ENCODE peak calls at places on chromosomes 7 and 10, in eight cellular contexts. B is colonic mucosa; P is CD8-positive, alpha-beta T cell; V is fibroblast of lung; X is CD8-positive, alpha-beta memory T cell; S is A549; I is tibial artery; A is left lung. H is an unnamed sample.

GRCh38 chr7:43591551-43592180 is 8.8 kb downstream of the STK17A start:
- DNase-seq in P (no peak), B (no peak), V (no peak), A (no peak), X (no peak), S (no peak), I (no peak), H (no peak)

GRCh38 chr7:150846291-150847115 is 5.8 kb upstream of the AOC1 start:
- DNase-seq in S (no peak), I (no peak), B (no peak), P (no peak), X (no peak), V (no peak), A (no peak), H (no peak)

GRCh38 chr7:1961776-1962276 is 270.9 kb downstream of the MAD1L1 start:
- DNase-seq in I (no peak), S (no peak), A (no peak), V (peak; percentile 92), X (peak; percentile 38), P (peak; percentile 34), B (no peak), H (no peak)

GRCh38 chr7:36475371-36475770 is 85.7 kb downstream of the ANLN start:
- DNase-seq in X (no peak), V (no peak), B (no peak), A (no peak), I (no peak), S (no peak), P (no peak), H (no peak)

GRCh38 chr7:30428586-30429530 is 49.7 kb downstream of the NOD1 start:
- DNase-seq in A (no peak), V (no peak), S (no peak), I (no peak), X (no peak), P (no peak), B (peak; percentile 62), H (no peak)

GRCh38 chr7:152871678-152872060 is 112.1 kb downstream of the ACTR3B start:
- DNase-seq in A (peak; percentile 46), X (no peak), I (peak; percentile 44), P (no peak), S (no peak), B (no peak), V (no peak), H (no peak)

GRCh38 chr7:151756866-151757265 is 120.0 kb downstream of the PRKAG2 start:
- DNase-seq in B (no peak), V (no peak), A (no peak), I (no peak), P (no peak), X (no peak), S (no peak), H (no peak)

GRCh38 chr7:103689262-103689661 is 243.3 kb upstream of the SLC26A5 start:
- DNase-seq in X (no peak), P (no peak), I (no peak), S (no peak), V (peak; percentile 38), B (no peak), A (no peak), H (no peak)

GRCh38 chr7:51706851-51707250 is 390.2 kb upstream of the COBL start:
- DNase-seq in S (no peak), B (no peak), P (no peak), I (no peak), V (no peak), A (no peak), X (no peak), H (no peak)

GRCh38 chr7:152335900-152336571 is 99.8 kb downstream of the KMT2C start:
- DNase-seq in X (no peak), I (no peak), P (no peak), B (no peak), V (no peak), A (no peak), S (no peak), H (no peak)

GRCh38 chr7:841943-842342 is 9.7 kb downstream of the SUN1 start:
- DNase-seq in V (no peak), I (no peak), X (no peak), B (no peak), P (no peak), S (no peak), A (peak; percentile 53), H (no peak)

GRCh38 chr7:842436-843031 is 10.3 kb downstream of the SUN1 start:
- DNase-seq in I (no peak), S (no peak), B (no peak), P (no peak), V (no peak), A (peak; percentile 54), X (no peak), H (no peak)

GRCh38 chr7:837001-837400 is 4.7 kb downstream of the SUN1 start:
- DNase-seq in I (peak; percentile 76), X (no peak), B (no peak), V (no peak), A (peak; percentile 49), P (no peak), S (no peak), H (no peak)

GRCh38 chr7:843230-843629 is 11.0 kb downstream of the SUN1 start:
- DNase-seq in B (no peak), A (peak; percentile 69), V (no peak), P (no peak), X (no peak), I (no peak), S (no peak), H (no peak)

GRCh38 chr7:840001-840600 is 7.8 kb downstream of the SUN1 start:
- DNase-seq in P (no peak), I (no peak), V (no peak), X (no peak), A (peak; percentile 44), B (no peak), S (no peak), H (no peak)
- H3K27ac ChIP-seq in P (no peak overlapping the region), I (no peak overlapping the region), V (no peak overlapping the region), X (no peak overlapping the region), A (no peak overlapping the region), B (no peak overlapping the region), S (no peak overlapping the region), H (peak overlapping the region; percentile 91)

DNA sequence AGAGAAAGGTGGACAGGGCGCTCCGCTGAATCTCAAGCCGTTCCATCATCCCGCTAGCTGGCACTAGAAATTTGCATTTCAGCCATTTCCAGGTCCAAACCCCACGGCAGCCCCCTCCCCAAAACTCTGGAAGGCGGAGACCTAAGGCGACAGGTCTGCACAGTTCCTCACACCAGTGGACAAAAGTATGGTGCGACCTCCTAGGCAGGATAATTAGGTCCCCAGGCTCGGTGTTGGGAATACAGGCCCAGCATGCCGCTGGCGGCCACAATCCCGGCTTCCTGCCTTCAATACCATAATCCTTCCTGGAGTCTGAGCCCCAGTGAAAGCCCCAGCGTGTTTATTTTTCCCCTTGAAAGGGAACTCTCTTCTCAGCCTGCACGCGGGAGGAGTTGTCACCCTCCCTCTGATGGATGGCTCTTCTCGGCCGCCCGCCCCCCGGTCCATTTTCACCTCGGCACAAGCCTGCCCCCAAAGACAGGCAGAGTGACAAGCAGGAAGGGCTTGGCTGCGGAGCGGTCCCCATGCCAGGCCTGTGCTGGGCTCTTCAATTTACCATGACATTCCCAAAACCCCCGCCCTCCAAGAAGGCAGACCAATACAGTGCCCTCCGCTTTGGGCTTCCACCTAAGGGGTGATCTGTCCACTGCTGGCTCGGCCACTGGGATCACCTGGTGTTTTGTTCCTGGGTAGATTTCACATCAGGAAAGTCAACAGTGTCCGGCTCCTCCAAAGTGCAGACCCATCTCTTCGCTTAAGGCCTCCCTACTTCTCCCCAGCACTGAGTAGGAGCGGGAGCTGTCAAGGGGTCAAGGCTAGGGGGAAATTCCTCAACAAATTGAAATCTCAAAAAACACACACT is 2.2 kb downstream of the FGFR2 start:
- DNase-seq in B (no peak), I (peak; percentile 47), A (no peak), P (no peak), S (no peak), V (no peak), X (no peak), H (no peak)
- H3K4me3 ChIP-seq in B (peak overlapping the region; percentile 65), I (peak overlapping the region; percentile 65), A (peak overlapping the region; percentile 52), P (no peak overlapping the region), S (no peak overlapping the region), V (no peak overlapping the region), X (no peak overlapping the region), H (peak overlapping the region; percentile 73)

DNA sequence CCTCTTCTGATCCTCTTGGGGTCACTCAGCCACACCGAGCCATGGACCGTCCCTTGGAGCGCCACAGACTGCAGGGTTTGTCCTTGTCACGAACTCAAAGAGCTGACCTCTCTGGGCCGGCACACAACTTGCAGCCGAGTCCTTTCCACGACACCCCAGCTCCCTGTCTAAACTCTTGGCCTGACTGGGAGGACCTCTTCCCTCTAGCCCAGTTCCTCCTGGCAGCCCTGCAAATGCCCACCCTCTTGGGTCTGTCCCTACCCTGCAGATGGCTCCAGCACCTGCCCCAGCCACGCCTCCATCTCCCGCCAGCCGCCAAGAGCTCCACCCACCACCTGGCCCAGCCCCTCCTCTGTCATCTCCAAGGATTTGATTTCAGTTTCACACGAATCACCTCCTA is 339.2 kb downstream of the DNAJB6 start:
- DNase-seq in I (peak; percentile 59), V (no peak), A (peak; percentile 57), S (no peak), X (no peak), P (no peak), B (no peak), H (no peak)
- H3K4me1 ChIP-seq in I (no peaks in the 10 kb centered on the region), V (no peaks in the 10 kb centered on the region), A (no peaks in the 10 kb centered on the region), S (no peaks in the 10 kb centered on the region), X (no peaks in the 10 kb centered on the region), P (no peaks in the 10 kb centered on the region), B (no peaks in the 10 kb centered on the region), H (no peaks in the 10 kb centered on the region)

DNA sequence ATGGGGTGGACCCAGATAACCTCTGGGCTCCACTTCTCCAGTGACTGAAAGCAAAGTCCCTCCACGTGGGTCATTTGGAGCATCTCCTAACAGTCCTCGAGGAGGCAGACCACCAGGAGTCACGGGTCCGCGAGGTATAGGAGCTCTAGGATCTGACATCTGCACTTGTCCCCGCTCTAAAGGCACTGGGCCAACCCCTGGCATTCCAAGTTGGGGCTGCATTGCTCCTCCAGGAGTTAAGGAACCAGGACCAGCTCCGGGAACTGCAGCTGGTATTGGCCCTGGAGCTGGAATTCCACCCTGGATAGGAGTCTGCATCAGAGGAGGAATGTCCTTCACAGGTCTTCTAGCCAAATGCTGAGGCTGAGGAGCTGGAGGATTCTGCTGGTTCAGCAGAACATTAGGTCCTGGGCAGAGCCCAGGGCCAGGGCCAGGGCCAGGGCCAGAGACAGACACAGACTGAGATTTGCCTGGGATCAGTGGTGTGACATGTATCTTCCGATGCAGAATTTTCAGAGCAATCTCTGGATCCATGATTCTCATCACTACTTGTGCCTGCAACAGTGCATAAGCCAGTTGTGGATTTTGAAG is 827 bp downstream of the CSTF2T start:
- DNase-seq in V (no peak), B (no peak), I (peak; percentile 68), S (no peak), A (no peak), X (no peak), P (no peak), H (no peak)
- H3K27ac ChIP-seq in V (peak overlapping the region; percentile 98), B (peak overlapping the region; percentile 79), I (peak overlapping the region; percentile 78), S (peak overlapping the region; percentile 95), A (peak overlapping the region; percentile 96), X (peak overlapping the region; percentile 96), P (peak overlapping the region; percentile 94), H (peak overlapping the region; percentile 86)

DNA sequence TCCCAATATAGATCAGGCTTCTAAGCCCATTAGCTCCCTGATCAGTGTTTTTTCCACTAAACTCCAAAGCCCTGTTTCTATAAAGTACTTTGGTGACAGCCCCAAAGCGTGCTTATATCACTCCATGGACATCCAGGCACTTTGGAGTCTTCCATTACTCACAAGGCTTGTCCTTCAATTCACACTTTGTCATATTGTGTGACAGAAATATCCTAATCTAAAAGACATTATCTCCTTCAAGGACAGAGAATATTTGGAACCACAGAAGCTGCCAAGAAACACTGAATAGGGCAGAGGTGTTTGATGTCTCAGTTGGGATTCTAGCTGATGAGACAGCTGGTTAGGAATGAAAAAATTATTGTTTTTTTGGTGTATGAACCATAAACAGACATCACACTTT is 18.4 kb downstream of the CYP2C19 start:
- DNase-seq in S (no peak), B (no peak), A (no peak), X (no peak), V (no peak), I (no peak), P (no peak), H (no peak)
- H3K4me3 ChIP-seq in S (no peak overlapping the region), B (no peak overlapping the region), A (no peak overlapping the region), X (no peak overlapping the region), V (no peak overlapping the region), I (no peak overlapping the region), P (no peak overlapping the region), H (no peak overlapping the region)

H was measured in esophagus muscularis mucosa.